ENCODE peak calls at places on chromosomes 3 and 15, in ten cellular contexts. M is testis, K is stomach, O is body of pancreas, D is tibial nerve, X is heart left ventricle, V is upper lobe of left lung, U is esophagus muscularis mucosa, H is HCT116, E is gastrocnemius medialis. Q is an unnamed sample. For H3K27me3, the result is how much of the 10 kb centered on the place peaks cover.

GRCh38 chr15:36401586-36401966 is 177.8 kb upstream of the CDIN1 start:
- DNase-seq in M (no peak), K (no peak), O (no peak), D (no peak), X (no peak), V (no peak), U (no peak), H (no peak), E (no peak), Q (no peak)

GRCh38 chr3:144470646-144471045 is 499.0 kb downstream of the DIPK2A start:
- DNase-seq in M (no peak), K (no peak), O (no peak), D (no peak), X (no peak), V (no peak), U (no peak), H (no peak), E (no peak), Q (no peak)

GRCh38 chr3:119965692-119966091 is 128.6 kb downstream of the GSK3B start:
- DNase-seq in M (no peak), K (no peak), O (no peak), D (no peak), X (no peak), V (no peak), U (no peak), H (no peak), E (no peak), Q (no peak)

GRCh38 chr15:80059786-80060489 is 462 bp downstream of the ZFAND6 start:
- DNase-seq in M (no peak), K (peak), O (peak), D (no peak), X (peak), V (peak), U (peak), H (peak), E (no peak), Q (peak)

GRCh38 chr15:71687902-71688508 is 122.3 kb upstream of the NR2E3 start:
- DNase-seq in M (no peak), K (no peak), O (no peak), D (no peak), X (no peak), V (no peak), U (no peak), H (no peak), E (no peak), Q (no peak)

GRCh38 chr3:149620291-149621020 is 37.4 kb downstream of the WWTR1 start:
- DNase-seq in M (peak), K (no peak), O (no peak), D (no peak), X (no peak), V (no peak), U (no peak), H (no peak), E (no peak), Q (no peak)

GRCh38 chr3:128559486-128560225 is 66.7 kb upstream of the GATA2 start:
- DNase-seq in M (peak), K (peak), O (no peak), D (no peak), X (no peak), V (no peak), U (no peak), H (no peak), E (no peak), Q (peak)

GRCh38 chr3:171334465-171334811 is 125.8 kb downstream of the TNIK start:
- DNase-seq in M (no peak), K (peak), O (peak), D (no peak), X (peak), V (no peak), U (no peak), H (no peak), E (peak), Q (peak)

GRCh38 chr3:126197854-126198584 is 17.6 kb upstream of the ALDH1L1 start:
- DNase-seq in M (peak), K (peak), O (peak), D (peak), X (peak), V (no peak), U (peak), H (peak), E (peak), Q (peak)

GRCh38 chr15:67142142-67143092 is 77.0 kb downstream of the SMAD3 start:
- DNase-seq in M (no peak), K (no peak), O (no peak), D (no peak), X (no peak), V (no peak), U (no peak), H (no peak), E (peak), Q (peak)

GRCh38 chr3:44963571-44964325 is 12.2 kb downstream of the ZDHHC3 start:
- DNase-seq in M (no peak), K (no peak), O (no peak), D (no peak), X (no peak), V (no peak), U (no peak), H (no peak), E (no peak), Q (no peak)

GRCh38 chr15:38201714-38202113 is 50.9 kb upstream of the SPRED1 start:
- DNase-seq in M (peak), K (no peak), O (no peak), D (no peak), X (no peak), V (no peak), U (no peak), H (no peak), E (no peak), Q (no peak)

GRCh38 chr3:42807929-42808328 is 1.3 kb upstream of the ACKR2 start:
- DNase-seq in M (no peak), K (no peak), O (no peak), D (no peak), X (no peak), V (no peak), U (no peak), H (no peak), E (no peak), Q (no peak)

DNA sequence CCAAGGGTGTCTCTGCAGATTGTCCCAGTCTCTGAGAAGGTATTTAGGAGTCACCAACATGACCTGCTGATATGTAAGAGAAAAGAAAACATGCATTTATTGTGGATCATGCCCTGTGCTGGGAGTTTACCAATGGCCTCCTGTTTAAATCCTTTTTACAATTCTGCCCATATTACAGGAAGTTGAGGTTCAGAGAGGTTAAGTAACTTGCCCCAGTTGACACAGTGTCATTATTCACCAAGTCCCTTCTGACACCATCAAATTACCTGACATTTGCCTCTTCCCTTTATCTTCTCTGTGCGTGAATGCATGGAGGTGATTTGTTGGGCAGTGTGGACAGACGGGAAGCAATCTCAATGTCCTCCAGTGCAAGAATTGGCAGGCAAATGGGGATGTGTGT is 27.3 kb downstream of the ZNF710 start:
- DNase-seq in M (no peak), K (no peak), O (no peak), D (no peak), X (no peak), V (no peak), U (no peak), H (no peak), E (no peak), Q (peak)
- TF ChIP-seq POLR2A in M (no peak), K (no peak), O (no peak), D (no peak), X (no peak), V (no peak), U (no peak), H (no peak), E (no peak), Q (no peak)

GRCh38 chr3:193310914-193311723 is 67.4 kb downstream of the ATP13A5 start:
- DNase-seq in M (no peak), K (no peak), O (no peak), D (no peak), X (peak), V (no peak), U (no peak), H (no peak), E (no peak), Q (no peak)

GRCh38 chr3:193301441-193301840 is 60.4 kb downstream of the PLAAT1 start:
- DNase-seq in M (no peak), K (no peak), O (no peak), D (no peak), X (no peak), V (no peak), U (no peak), H (peak), E (no peak), Q (no peak)

DNA sequence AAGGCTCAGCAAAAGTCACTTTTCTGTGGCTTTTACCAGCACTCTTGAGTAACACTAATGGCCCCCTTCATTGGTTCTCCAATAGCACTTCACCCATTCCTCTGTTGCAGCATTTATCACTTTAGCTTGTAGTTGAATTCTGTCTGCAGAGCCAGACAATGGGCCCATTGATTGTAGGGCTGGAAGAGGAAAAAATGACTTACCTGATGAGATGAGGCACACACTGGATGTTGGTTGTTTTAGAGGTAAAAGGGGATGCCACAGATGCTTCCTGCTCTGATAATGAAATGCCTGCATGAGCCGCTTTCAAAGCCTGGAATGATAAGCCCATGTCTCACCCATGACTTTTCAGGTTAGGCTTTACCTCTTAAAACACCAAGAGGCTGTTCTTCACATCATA is 64.3 kb downstream of the PLAAT1 start:
- DNase-seq in M (no peak), K (no peak), O (no peak), D (no peak), X (no peak), V (no peak), U (no peak), H (no peak), E (no peak), Q (no peak)
- H3K27me3 ChIP-seq in M (under half), K (under half), O (under half), D (under half), X (under half), V (under half), U (under half), H (under half), E (under half), Q (under half)

GRCh38 chr15:74789171-74789627 is 7.3 kb downstream of the CSK start:
- DNase-seq in M (no peak), K (peak), O (no peak), D (no peak), X (no peak), V (no peak), U (no peak), H (no peak), E (no peak), Q (peak)
- TF ChIP-seq POLR2A in M (no peak), K (no peak), O (no peak), D (no peak), X (no peak), V (no peak), U (no peak), H (no peak), E (no peak), Q (no peak)

GRCh38 chr3:155743616-155744015 is 1.3 kb downstream of the PLCH1 start:
- DNase-seq in M (no peak), K (no peak), O (no peak), D (no peak), X (no peak), V (no peak), U (no peak), H (no peak), E (no peak), Q (no peak)
- H3K27me3 ChIP-seq in M (under half), K (under half), O (under half), D (under half), X (under half), V (under half), U (under half), H (under half), E (under half), Q (under half)

GRCh38 chr3:33277193-33277882 is at the start of gene FBXL2:
- DNase-seq in M (peak), K (peak), O (peak), D (peak), X (peak), V (peak), U (no peak), H (peak), E (no peak), Q (peak)
- TF ChIP-seq POLR2A in M (no peak), K (no peak), O (peak), D (no peak), X (no peak), V (peak), U (no peak), H (peak), E (no peak), Q (no peak)

GRCh38 chr15:78339559-78339958 is 594 bp upstream of the CRABP1 start:
- DNase-seq in M (no peak), K (no peak), O (no peak), D (no peak), X (no peak), V (no peak), U (no peak), H (no peak), E (no peak), Q (no peak)
- H3K27me3 ChIP-seq in M (under half), K (under half), O (under half), D (half or more), X (under half), V (under half), U (under half), H (under half), E (half or more), Q (under half)

GRCh38 chr3:13277860-13278531 is 142.1 kb downstream of the NUP210 start:
- DNase-seq in M (no peak), K (no peak), O (no peak), D (no peak), X (no peak), V (no peak), U (no peak), H (no peak), E (no peak), Q (peak)
- TF ChIP-seq POLR2A in M (no peak), K (no peak), O (no peak), D (no peak), X (no peak), V (no peak), U (no peak), H (no peak), E (no peak), Q (no peak)

GRCh38 chr3:49703443-49703927 is 14.1 kb downstream of the RNF123 start:
- DNase-seq in M (peak), K (peak), O (peak), D (peak), X (no peak), V (no peak), U (no peak), H (peak), E (peak), Q (peak)

GRCh38 chr3:49702672-49703071 is 13.3 kb downstream of the RNF123 start:
- DNase-seq in M (no peak), K (no peak), O (no peak), D (no peak), X (no peak), V (no peak), U (no peak), H (no peak), E (no peak), Q (no peak)

GRCh38 chr3:49704629-49705028 is 14.9 kb downstream of the AMIGO3 start:
- DNase-seq in M (no peak), K (no peak), O (no peak), D (no peak), X (no peak), V (no peak), U (no peak), H (no peak), E (no peak), Q (no peak)

GRCh38 chr3:49705390-49705960 is 14.0 kb downstream of the AMIGO3 start:
- DNase-seq in M (no peak), K (no peak), O (no peak), D (no peak), X (no peak), V (no peak), U (no peak), H (no peak), E (no peak), Q (no peak)

DNA sequence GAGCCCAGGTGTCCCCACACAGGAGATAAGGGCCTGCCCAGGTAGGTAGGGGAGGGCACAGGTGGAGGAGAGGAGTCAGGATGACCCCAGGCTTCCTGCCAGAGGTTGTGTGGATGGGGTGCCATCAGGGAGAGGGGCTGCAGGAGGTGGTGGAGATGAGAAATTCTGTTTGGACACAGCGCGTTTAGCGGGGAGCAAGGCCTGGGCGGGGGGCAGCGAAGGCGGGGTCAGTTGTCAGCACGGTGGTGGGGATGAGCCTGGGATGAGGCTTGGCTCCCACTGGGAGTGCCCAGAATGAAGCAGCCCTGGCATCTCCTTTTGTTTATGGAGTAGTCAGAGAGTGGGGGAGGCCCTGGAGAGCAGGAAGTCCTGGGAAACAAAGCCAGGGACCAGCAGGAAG is 14.6 kb downstream of the RNF123 start:
- DNase-seq in M (no peak), K (no peak), O (no peak), D (no peak), X (no peak), V (no peak), U (no peak), H (no peak), E (no peak), Q (no peak)
- H3K27me3 ChIP-seq in M (under half), K (under half), O (under half), D (under half), X (under half), V (under half), U (under half), H (under half), E (under half), Q (under half)

GRCh38 chr3:112987710-112988334 is 3.0 kb upstream of the GTPBP8 start:
- DNase-seq in M (no peak), K (no peak), O (no peak), D (no peak), X (no peak), V (peak), U (no peak), H (no peak), E (no peak), Q (no peak)

GRCh38 chr3:112995800-112996199 is 5.0 kb downstream of the GTPBP8 start:
- DNase-seq in M (no peak), K (no peak), O (no peak), D (no peak), X (no peak), V (no peak), U (no peak), H (no peak), E (no peak), Q (no peak)

DNA sequence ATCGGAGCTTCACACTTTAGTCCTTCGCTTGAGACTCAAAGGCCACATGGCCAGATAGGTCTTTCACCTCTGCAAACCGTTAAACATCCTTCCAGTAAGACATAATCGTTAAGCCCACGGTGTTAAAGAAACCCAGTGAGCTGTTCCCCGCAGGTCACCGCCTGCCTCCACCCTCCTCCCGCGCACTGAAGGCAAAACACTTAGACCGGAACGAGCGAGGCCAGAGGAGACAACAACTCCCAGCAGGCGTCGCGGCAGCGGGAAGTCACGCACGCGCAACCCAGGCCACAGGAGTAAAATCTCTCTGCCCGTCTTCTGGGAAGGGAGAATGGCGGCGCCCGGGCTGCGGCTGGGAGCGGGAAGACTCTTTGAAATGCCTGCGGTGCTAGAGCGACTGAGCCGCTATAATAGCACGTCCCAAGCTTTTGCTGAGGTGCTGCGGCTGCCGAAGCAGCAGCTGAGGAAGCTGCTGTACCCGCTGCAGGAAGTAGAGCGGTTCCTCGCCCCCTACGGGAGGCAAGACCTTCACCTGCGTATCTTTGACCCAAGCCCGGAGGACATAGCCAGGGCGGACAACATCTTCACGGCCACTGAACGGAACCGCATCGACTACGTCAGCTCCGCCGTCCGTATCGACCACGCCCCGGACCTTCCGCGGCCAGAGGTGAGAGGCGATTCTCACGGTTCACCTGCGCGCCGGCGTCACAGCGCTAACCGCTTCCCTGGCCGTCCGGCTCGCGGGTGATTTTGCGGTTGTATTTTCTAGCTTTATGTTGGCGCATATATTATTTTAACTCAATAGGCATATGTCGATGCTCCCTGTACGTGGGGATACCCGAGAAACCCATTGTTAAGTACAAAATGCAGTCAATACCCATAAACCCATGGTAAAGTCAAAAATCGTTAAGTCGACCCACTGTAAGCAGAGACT is at the start of gene GTPBP8:
- DNase-seq in M (peak), K (peak), O (peak), D (peak), X (peak), V (peak), U (peak), H (peak), E (peak), Q (peak)
- TF ChIP-seq POLR2A in M (peak), K (no peak), O (peak), D (peak), X (peak), V (peak), U (peak), H (peak), E (peak), Q (peak)

Q was measured in sigmoid colon.